ENCODE peak calls at places on chromosomes 11 and 22, in ten cellular contexts. Q, G, S, T, Y, W, D, F, C and I are unnamed samples.

GRCh38 chr11:61080986-61081590 is 21.2 kb upstream of the CD5 start:
- DNase-seq in Q (no peak), W (no peak), Y (no peak), D (peak; percentile 44), F (peak; percentile 46), T (no peak), G (no peak), S (no peak), C (no peak), I (no peak)

GRCh38 chr11:102187416-102188125 is 77.3 kb downstream of the YAP1 start:
- DNase-seq in Y (no peak), C (no peak), W (no peak), F (no peak), G (no peak), S (no peak), Q (no peak), D (no peak), T (no peak), I (peak; percentile 57)

GRCh38 chr11:2527621-2528291 is 82.9 kb downstream of the KCNQ1 start:
- DNase-seq in S (no peak), Y (peak; percentile 78), D (peak; percentile 50), F (peak; percentile 61), W (no peak), C (peak; percentile 68), G (no peak), Q (peak; percentile 32), T (peak; percentile 8), I (no peak)

GRCh38 chr22:23401111-23401909 is 178.8 kb downstream of the IGLL1 start:
- DNase-seq in Y (no peak), Q (peak; percentile 60), F (peak; percentile 65), C (peak; percentile 79), W (peak; percentile 36), G (no peak), D (peak; percentile 41), T (no peak), S (no peak), I (peak; percentile 29)

GRCh38 chr11:119018074-119018938 is at the start of the genes RPS25 and TRAPPC4:
- DNase-seq in Y (peak; percentile 99), G (peak; percentile 97), S (peak; percentile 97), Q (peak; percentile 96), C (peak; percentile 98), F (peak; percentile 98), D (peak; percentile 98), T (peak; percentile 96), W (peak; percentile 84), I (peak; percentile 96)

GRCh38 chr11:60887531-60887930 is 18.9 kb downstream of the PRPF19 start:
- DNase-seq in C (no peak), G (peak; percentile 61), D (peak; percentile 79), S (peak; percentile 56), T (peak; percentile 46), Q (no peak), Y (no peak), F (no peak), W (no peak), I (peak; percentile 69)

GRCh38 chr22:22908495-22908861 is 20.9 kb downstream of the IGLL5 start:
- DNase-seq in F (no peak), T (no peak), C (no peak), G (no peak), S (no peak), W (no peak), Q (no peak), D (no peak), Y (no peak), I (no peak)

GRCh38 chr22:39388261-39389011 is 11.1 kb upstream of the TAB1 start:
- DNase-seq in C (peak; percentile 93), W (peak; percentile 55), Q (peak; percentile 92), S (peak; percentile 81), F (peak; percentile 83), G (peak; percentile 76), Y (peak; percentile 95), D (peak; percentile 95), T (peak; percentile 85), I (peak; percentile 76)

GRCh38 chr11:34072831-34073230 is 21.3 kb downstream of the CAPRIN1 start:
- DNase-seq in W (no peak), D (no peak), S (no peak), Y (no peak), Q (no peak), T (no peak), G (no peak), C (no peak), F (no peak), I (peak; percentile 21)

GRCh38 chr11:104206936-104207335 is 43.0 kb upstream of the PDGFD start:
- DNase-seq in S (no peak), F (no peak), D (no peak), Y (no peak), W (no peak), C (no peak), Q (no peak), G (no peak), T (no peak), I (no peak)

GRCh38 chr11:36300651-36301050 is 4.6 kb downstream of the PRR5L start:
- DNase-seq in D (peak; percentile 85), G (peak; percentile 91), T (peak; percentile 24), W (no peak), C (no peak), S (peak; percentile 25), Q (peak; percentile 53), Y (peak; percentile 82), F (no peak), I (peak; percentile 47)

GRCh38 chr11:2441171-2441570 is 3.1 kb downstream of the TRPM5 start:
- DNase-seq in Q (no peak), C (peak; percentile 61), Y (peak; percentile 69), D (peak; percentile 74), F (peak; percentile 57), T (no peak), G (no peak), W (no peak), S (no peak), I (no peak)

GRCh38 chr11:57303990-57304579 is 20.7 kb downstream of the TNKS1BP1 start:
- DNase-seq in C (no peak), W (no peak), G (no peak), T (no peak), S (no peak), D (no peak), Y (no peak), Q (no peak), F (no peak), I (peak; percentile 65)

GRCh38 chr11:37967635-37968034 is 1369.6 kb upstream of the RAG2 start:
- DNase-seq in D (no peak), Q (no peak), T (no peak), G (no peak), F (no peak), Y (no peak), W (no peak), C (no peak), S (no peak), I (no peak)

GRCh38 chr22:21593406-21594232 is 26.1 kb downstream of the UBE2L3 start:
- DNase-seq in D (no peak), C (no peak), G (peak; percentile 38), W (no peak), F (no peak), T (no peak), Q (no peak), Y (no peak), S (no peak), I (no peak)

GRCh38 chr22:28442264-28442950 is 237.2 kb downstream of the TTC28 start:
- DNase-seq in G (peak; percentile 85), C (peak; percentile 94), D (peak; percentile 85), T (peak; percentile 74), F (peak; percentile 85), Y (peak; percentile 90), W (no peak), Q (peak; percentile 91), S (peak; percentile 59), I (peak; percentile 71)

GRCh38 chr11:117814766-117815261 is 9.7 kb downstream of the FXYD2 start:
- DNase-seq in T (peak; percentile 65), S (no peak), G (peak; percentile 81), C (peak; percentile 98), D (peak; percentile 99), W (no peak), Y (peak; percentile 95), Q (no peak), F (no peak), I (no peak)

GRCh38 chr11:46295312-46295995 is 18.0 kb downstream of the CREB3L1 start:
- DNase-seq in Q (peak; percentile 87), S (peak; percentile 76), F (peak; percentile 80), Y (peak; percentile 90), G (peak; percentile 61), D (peak; percentile 77), C (peak; percentile 93), T (peak; percentile 81), W (no peak), I (peak; percentile 80)
- H3K4me3 ChIP-seq in Q (peak overlapping the region; percentile 53), S (peak overlapping the region; percentile 74), F (peak overlapping the region; percentile 48), Y (peak overlapping the region; percentile 44), G (peak overlapping the region; percentile 50), D (peak overlapping the region; percentile 56), C (peak overlapping the region; percentile 76), T (peak overlapping the region; percentile 75), W (peak overlapping the region; percentile 61), I (peak overlapping the region; percentile 53)

GRCh38 chr22:26529345-26529744 is 17.1 kb upstream of the TFIP11 start:
- DNase-seq in F (no peak), S (no peak), Q (no peak), W (no peak), Y (no peak), G (no peak), T (peak; percentile 18), C (no peak), D (no peak), I (peak; percentile 42)
- TF ChIP-seq CTCF in F (no peak), S (no peak), Q (no peak), W (no peak), Y (no peak), G (no peak), T (no peak), C (no peak), D (no peak), I (no peak)

GRCh38 chr11:68868221-68868620 is 26.5 kb upstream of the CPT1A start:
- DNase-seq in C (peak; percentile 64), W (no peak), Q (no peak), D (no peak), Y (peak; percentile 34), T (no peak), G (no peak), S (no peak), F (no peak), I (no peak)

GRCh38 chr11:68872216-68873003 is 30.7 kb upstream of the CPT1A start:
- DNase-seq in W (no peak), F (no peak), G (no peak), C (no peak), T (no peak), S (peak; percentile 87), Y (peak; percentile 6), D (no peak), Q (no peak), I (peak; percentile 71)

GRCh38 chr11:68865241-68865640 is 23.5 kb upstream of the CPT1A start:
- DNase-seq in Y (peak; percentile 47), T (no peak), Q (no peak), D (no peak), S (no peak), F (no peak), C (no peak), W (no peak), G (no peak), I (no peak)

GRCh38 chr11:68867067-68867466 is 25.4 kb upstream of the CPT1A start:
- DNase-seq in D (no peak), G (no peak), T (no peak), Y (peak; percentile 42), F (no peak), S (no peak), C (no peak), Q (no peak), W (no peak), I (no peak)

GRCh38 chr11:68870470-68870869 is 28.8 kb upstream of the CPT1A start:
- DNase-seq in D (no peak), F (no peak), C (no peak), G (no peak), W (no peak), Q (no peak), Y (peak; percentile 6), S (peak; percentile 39), T (no peak), I (peak; percentile 19)
- H3K4me3 ChIP-seq in D (peak overlapping the region; percentile 47), F (peak overlapping the region; percentile 53), C (peak overlapping the region; percentile 58), G (peak overlapping the region; percentile 38), W (peak overlapping the region; percentile 43), Q (peak overlapping the region; percentile 41), Y (peak overlapping the region; percentile 39), S (peak overlapping the region; percentile 69), T (peak overlapping the region; percentile 66), I (peak overlapping the region; percentile 46)

GRCh38 chr11:43708776-43709175 is 28.2 kb downstream of the HSD17B12 start:
- DNase-seq in F (no peak), Q (no peak), W (no peak), S (peak; percentile 24), C (no peak), D (no peak), G (no peak), T (no peak), Y (no peak), I (peak; percentile 18)
- TF ChIP-seq CTCF in F (peak; percentile 32), Q (no peak), W (peak; percentile 25), S (no peak), C (peak; percentile 30), D (no peak), G (peak; percentile 20), T (peak; percentile 48), Y (peak; percentile 22), I (no peak)